ENCODE peak calls at places on chromosomes 6 and 20, in ten cellular contexts. C, D, J, U, O, H, E, V, S and G are unnamed samples.

GRCh38 chr6:69044534-69044933 is 409.5 kb downstream of the ADGRB3 start:
- DNase-seq in C (no peak), D (no peak), J (no peak), U (no peak), O (no peak), H (peak), E (no peak), V (no peak), S (no peak), G (no peak)

GRCh38 chr6:169391473-169392071 is 137.9 kb upstream of the THBS2 start:
- DNase-seq in C (no peak), D (no peak), J (no peak), U (no peak), O (no peak), H (no peak), E (no peak), V (no peak), S (no peak), G (no peak)

GRCh38 chr6:13427838-13428527 is 59.4 kb downstream of the GFOD1 start:
- DNase-seq in C (no peak), D (no peak), J (no peak), U (no peak), O (no peak), H (no peak), E (peak), V (peak), S (no peak), G (no peak)

GRCh38 chr20:2767768-2768631 is 32.4 kb downstream of the CPXM1 start:
- DNase-seq in C (peak), D (no peak), J (no peak), U (no peak), O (peak), H (no peak), E (no peak), V (peak), S (peak), G (no peak)

GRCh38 chr6:13044390-13044789 is 283.9 kb downstream of the TBC1D7 start:
- DNase-seq in C (no peak), D (no peak), J (no peak), U (no peak), O (peak), H (peak), E (no peak), V (no peak), S (peak), G (peak)

GRCh38 chr20:14498809-14499208 is 161.4 kb upstream of the FLRT3 start:
- DNase-seq in C (no peak), D (peak), J (no peak), U (no peak), O (no peak), H (no peak), E (no peak), V (no peak), S (no peak), G (no peak)

GRCh38 chr6:106098383-106099234 is 12.5 kb downstream of the PRDM1 start:
- DNase-seq in C (no peak), D (peak), J (no peak), U (no peak), O (peak), H (no peak), E (peak), V (peak), S (peak), G (no peak)

GRCh38 chr6:159359581-159360264 is 190.5 kb downstream of the FNDC1 start:
- DNase-seq in C (no peak), D (no peak), J (no peak), U (no peak), O (no peak), H (no peak), E (no peak), V (no peak), S (no peak), G (no peak)

GRCh38 chr20:10536531-10536930 is 101.4 kb downstream of the SLX4IP start:
- DNase-seq in C (peak), D (peak), J (no peak), U (no peak), O (peak), H (no peak), E (peak), V (peak), S (peak), G (no peak)

GRCh38 chr6:148143771-148144170 is 198.9 kb upstream of the SASH1 start:
- DNase-seq in C (no peak), D (no peak), J (no peak), U (no peak), O (no peak), H (no peak), E (no peak), V (no peak), S (no peak), G (no peak)

GRCh38 chr6:27791182-27791939 is 120.8 kb downstream of the OR2B2 start:
- DNase-seq in C (no peak), D (peak), J (no peak), U (peak), O (peak), H (peak), E (no peak), V (peak), S (peak), G (peak)

GRCh38 chr20:50874111-50874757 is 57.0 kb downstream of the ADNP start:
- DNase-seq in C (no peak), D (no peak), J (no peak), U (no peak), O (no peak), H (no peak), E (no peak), V (no peak), S (no peak), G (no peak)

GRCh38 chr6:97440590-97441176 is 157.7 kb upstream of the MMS22L start:
- DNase-seq in C (no peak), D (peak), J (no peak), U (no peak), O (peak), H (peak), E (no peak), V (no peak), S (peak), G (no peak)

GRCh38 chr6:97626586-97627441 is 343.8 kb upstream of the MMS22L start:
- DNase-seq in C (no peak), D (peak), J (no peak), U (no peak), O (peak), H (peak), E (no peak), V (peak), S (no peak), G (no peak)

GRCh38 chr20:21719592-21720214 is 14.2 kb downstream of the PAX1 start:
- DNase-seq in C (no peak), D (peak), J (no peak), U (peak), O (peak), H (peak), E (peak), V (peak), S (peak), G (peak)

GRCh38 chr6:52976591-52977035 is 18.5 kb downstream of the GSTA4 start:
- DNase-seq in C (no peak), D (peak), J (no peak), U (no peak), O (no peak), H (no peak), E (no peak), V (peak), S (no peak), G (no peak)

GRCh38 chr6:148981515-148981914 is 234.7 kb downstream of the UST start:
- DNase-seq in C (no peak), D (no peak), J (no peak), U (no peak), O (no peak), H (no peak), E (no peak), V (no peak), S (no peak), G (no peak)

GRCh38 chr6:71080793-71081192 is 123.9 kb upstream of the B3GAT2 start:
- DNase-seq in C (no peak), D (no peak), J (no peak), U (no peak), O (peak), H (no peak), E (no peak), V (no peak), S (no peak), G (no peak)

GRCh38 chr6:1593286-1593957 is 16.3 kb upstream of the FOXC1 start:
- DNase-seq in C (no peak), D (no peak), J (no peak), U (no peak), O (peak), H (no peak), E (no peak), V (no peak), S (no peak), G (no peak)

GRCh38 chr20:47262365-47263013 is 94.0 kb downstream of the ZMYND8 start:
- DNase-seq in C (no peak), D (no peak), J (no peak), U (no peak), O (no peak), H (no peak), E (no peak), V (no peak), S (no peak), G (no peak)

GRCh38 chr6:36914227-36914794 is 28.6 kb downstream of the C6orf89 start:
- DNase-seq in C (no peak), D (peak), J (no peak), U (no peak), O (peak), H (no peak), E (no peak), V (peak), S (peak), G (no peak)
- TF ChIP-seq CTCF in C (peak), D (peak), J (peak), U (no peak), O (peak), H (no peak), E (no peak), V (peak), S (peak), G (peak)

GRCh38 chr6:35317483-35318199 is 20.0 kb downstream of the DEF6 start:
- DNase-seq in C (no peak), D (peak), J (no peak), U (no peak), O (no peak), H (peak), E (no peak), V (no peak), S (no peak), G (no peak)
- TF ChIP-seq CTCF in C (no peak), D (no peak), J (no peak), U (no peak), O (no peak), H (no peak), E (no peak), V (no peak), S (no peak), G (no peak)

DNA sequence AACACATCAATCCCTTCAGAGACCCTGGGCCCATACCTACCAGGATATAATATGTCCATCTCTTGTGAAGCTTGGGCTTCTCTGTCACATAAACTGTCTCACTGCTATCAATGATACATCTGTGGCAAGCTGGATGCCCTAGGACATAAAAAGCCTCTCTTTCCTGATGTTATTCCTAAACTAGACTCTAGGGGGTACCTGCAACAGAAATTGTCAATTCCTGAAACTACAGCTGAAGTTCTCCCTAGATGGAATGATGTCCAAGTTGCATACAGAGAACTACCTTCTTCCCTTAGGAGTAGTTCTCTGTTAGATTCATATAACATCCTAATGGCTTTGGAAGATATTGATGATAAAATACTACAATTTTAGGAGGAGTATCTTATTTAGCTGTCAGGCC is 35.8 kb downstream of the TBX18 start:
- DNase-seq in C (no peak), D (peak), J (no peak), U (no peak), O (peak), H (peak), E (no peak), V (no peak), S (peak), G (no peak)
- TF ChIP-seq CTCF in C (no peak), D (peak), J (peak), U (peak), O (peak), H (peak), E (no peak), V (peak), S (peak), G (peak)

DNA sequence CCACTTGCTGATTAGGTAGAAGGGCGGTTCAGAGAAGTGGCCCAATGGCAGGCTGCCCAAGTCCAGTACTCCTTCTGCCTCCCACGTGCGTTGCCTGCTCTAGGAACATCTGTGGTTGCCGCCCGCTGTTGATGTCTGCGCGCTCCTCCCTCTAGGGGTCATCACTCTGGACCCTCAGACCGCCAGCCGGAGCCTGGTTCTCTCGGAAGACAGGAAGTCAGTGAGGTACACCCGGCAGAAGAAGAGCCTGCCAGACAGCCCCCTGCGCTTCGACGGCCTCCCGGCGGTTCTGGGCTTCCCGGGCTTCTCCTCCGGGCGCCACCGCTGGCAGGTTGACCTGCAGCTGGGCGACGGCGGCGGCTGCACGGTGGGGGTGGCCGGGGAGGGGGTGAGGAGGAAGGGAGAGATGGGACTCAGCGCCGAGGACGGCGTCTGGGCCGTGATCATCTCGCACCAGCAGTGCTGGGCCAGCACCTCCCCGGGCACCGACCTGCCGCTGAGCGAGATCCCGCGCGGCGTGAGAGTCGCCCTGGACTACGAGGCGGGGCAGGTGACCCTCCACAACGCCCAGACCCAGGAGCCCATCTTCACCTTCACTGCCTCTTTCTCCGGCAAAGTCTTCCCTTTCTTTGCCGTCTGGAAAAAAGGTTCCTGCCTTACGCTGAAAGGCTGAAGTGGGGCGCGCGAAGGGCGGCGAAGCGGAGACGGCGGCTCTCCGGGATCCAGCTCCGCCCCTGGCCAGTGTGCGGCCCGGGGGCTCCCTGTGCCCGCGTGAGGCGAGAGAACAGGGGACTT is 8.5 kb downstream of the TRIM15 start:
- DNase-seq in C (peak), D (peak), J (no peak), U (no peak), O (no peak), H (no peak), E (no peak), V (no peak), S (no peak), G (no peak)
- TF ChIP-seq CTCF in C (no peak), D (peak), J (no peak), U (no peak), O (no peak), H (no peak), E (no peak), V (no peak), S (no peak), G (peak)

DNA sequence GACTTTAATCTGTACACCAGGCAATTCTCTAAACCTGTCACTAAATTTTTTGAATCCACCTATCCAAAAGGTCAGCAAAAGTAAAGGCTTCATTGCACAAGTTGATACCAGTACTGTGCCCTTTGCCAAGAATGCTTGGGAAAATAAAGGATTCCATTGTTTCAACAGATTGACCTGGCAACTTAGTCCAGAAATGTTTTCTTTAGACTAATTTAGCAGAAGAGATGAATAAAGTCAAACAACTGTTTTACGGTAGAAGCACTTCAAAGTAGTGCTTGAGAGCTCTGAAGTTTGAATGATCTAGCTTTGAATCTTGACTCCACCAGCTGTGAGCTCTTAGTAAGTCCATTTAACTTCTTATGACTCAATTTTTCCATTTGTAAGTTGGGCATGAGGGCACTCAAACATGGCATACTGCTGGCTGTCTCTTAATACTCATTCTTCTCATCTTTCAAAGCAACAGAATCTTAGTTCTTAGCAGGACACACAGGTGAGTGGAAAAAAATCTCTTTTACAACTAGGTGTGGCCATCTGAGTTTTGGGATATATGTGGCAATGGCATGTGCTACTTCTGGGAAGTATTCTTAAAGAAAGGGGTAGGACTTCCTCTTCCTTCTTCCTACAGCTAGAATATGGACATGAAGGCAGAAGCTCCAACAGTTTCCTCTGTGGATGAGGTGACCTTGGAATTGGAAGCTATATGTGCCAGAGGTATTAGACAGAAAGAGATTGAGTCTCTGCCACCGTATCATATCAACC is 55.9 kb upstream of the LOC128125822 start:
- DNase-seq in C (no peak), D (no peak), J (no peak), U (no peak), O (peak), H (no peak), E (no peak), V (no peak), S (peak), G (no peak)
- TF ChIP-seq CTCF in C (no peak), D (no peak), J (no peak), U (no peak), O (no peak), H (no peak), E (no peak), V (no peak), S (no peak), G (no peak)

DNA sequence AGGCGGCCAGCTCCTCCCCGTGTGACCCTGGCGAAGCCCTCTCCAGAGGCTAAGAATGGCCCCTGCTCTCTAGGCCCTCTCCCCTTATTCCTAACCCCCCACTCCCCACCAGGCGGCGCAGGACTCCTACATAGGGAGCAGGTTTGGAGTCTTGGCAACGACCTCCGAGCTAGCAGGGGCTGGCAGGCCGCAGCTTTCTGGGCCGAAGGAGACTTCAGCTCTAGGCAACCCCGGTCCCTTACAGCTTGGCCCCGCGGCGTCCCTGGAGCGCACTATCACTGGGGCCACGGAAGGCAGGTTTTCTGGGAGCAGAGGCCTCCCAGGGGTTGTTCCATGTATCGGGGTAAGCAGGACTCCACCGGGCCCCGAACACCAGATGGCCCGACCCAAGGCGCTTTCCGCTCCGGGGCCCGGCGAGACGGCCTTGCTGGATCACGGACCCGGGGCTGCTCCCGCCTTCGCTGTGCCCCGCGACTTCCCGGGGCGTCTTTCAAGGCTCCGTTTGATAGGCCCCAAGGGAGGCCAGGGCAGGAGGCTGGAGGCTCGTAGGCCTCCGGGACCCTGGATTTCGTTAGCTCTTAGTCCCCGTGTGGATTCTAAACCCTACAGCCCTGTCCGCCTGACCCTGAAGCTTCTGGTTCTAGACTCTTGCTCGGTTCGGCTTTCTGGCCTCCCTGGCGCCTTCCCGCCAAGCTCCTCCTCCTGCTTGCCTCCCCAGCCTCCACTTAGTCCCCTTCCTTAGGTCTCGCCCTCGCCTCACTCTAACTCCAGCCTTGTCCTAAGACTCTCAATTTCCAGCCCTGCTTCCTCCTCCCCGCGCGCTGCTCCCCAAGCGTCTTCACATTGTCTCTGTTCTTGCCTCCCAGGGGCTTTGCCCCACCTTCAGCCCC is 1.9 kb downstream of the SLC32A1 start:
- DNase-seq in C (peak), D (peak), J (peak), U (peak), O (peak), H (peak), E (peak), V (no peak), S (peak), G (no peak)
- TF ChIP-seq CTCF in C (no peak), D (peak), J (peak), U (peak), O (peak), H (peak), E (no peak), V (no peak), S (peak), G (peak)

DNA sequence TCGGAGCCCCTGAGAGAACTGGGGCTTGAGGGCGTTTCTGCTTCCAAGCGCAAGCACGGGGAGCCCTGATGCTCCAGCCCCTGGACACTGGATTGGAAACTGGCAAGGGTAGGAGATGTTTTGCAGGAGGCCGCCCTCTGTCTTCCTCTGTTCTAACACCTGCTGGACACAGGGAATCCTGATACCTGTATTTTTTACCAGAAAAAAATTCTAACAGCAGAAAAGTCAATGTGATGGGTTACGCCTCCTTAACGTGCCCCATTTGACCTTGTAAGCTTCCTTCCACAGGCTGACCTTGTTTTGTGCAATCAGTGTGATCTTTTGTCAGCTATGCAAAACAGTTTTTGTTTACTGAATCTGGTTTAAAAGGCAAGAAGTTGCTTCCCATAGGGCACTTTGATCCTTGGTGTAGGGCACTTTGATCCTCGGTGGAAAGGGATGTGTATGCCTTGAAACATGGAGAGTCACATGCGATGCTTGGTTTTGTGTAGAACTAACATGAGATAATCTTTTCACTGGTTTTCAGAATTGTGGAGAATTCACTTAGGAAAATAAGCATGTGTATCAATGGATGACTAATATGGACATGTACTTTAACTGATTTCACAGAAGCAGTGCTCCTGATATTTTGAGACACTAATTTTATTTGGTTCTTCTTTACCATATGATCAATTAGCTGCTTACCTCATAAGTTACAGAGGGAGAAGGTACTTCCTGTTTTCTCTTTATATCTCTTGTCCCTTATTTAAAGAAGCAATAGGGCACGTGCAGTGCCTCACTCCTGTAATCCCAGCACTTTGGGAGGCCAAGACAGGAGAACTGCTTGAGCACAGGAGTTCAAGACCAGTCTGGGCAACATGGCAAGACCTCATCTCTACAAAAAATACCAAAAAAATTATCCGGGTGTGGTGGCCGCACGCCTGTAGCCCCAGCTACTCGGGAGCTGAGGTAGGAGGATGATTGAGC is 59.9 kb upstream of the MAP3K4 start:
- DNase-seq in C (no peak), D (peak), J (no peak), U (peak), O (no peak), H (no peak), E (no peak), V (peak), S (no peak), G (no peak)
- TF ChIP-seq CTCF in C (no peak), D (no peak), J (no peak), U (no peak), O (no peak), H (no peak), E (no peak), V (no peak), S (no peak), G (no peak)